ENCODE peak calls at places on chromosomes 4 and X, in five cellular contexts. S, J, W, I and E are unnamed samples. For H3K27me3, the result is how much of the 10 kb centered on the place peaks cover.

GRCh38 chr4:183098080-183098722 is 856 bp upstream of the WWC2 start:
- DNase-seq in S (peak), J (peak), W (peak), I (peak), E (peak)

GRCh38 chr4:158856852-158857251 is 88.0 kb downstream of the FNIP2 start:
- DNase-seq in S (no peak), J (no peak), W (peak), I (no peak), E (no peak)

GRCh38 chr4:168960716-168961115 is 49.3 kb downstream of the CBR4 start:
- DNase-seq in S (no peak), J (no peak), W (no peak), I (no peak), E (no peak)

GRCh38 chr4:123170843-123171242 is 225.8 kb upstream of the SPRY1 start:
- DNase-seq in S (no peak), J (no peak), W (no peak), I (no peak), E (no peak)

GRCh38 chr4:145213245-145213644 is 32.9 kb upstream of the OTUD4 start:
- DNase-seq in S (no peak), J (no peak), W (no peak), I (no peak), E (no peak)

GRCh38 chr4:104494161-104494560 is 533 bp downstream of the CXXC4 start:
- DNase-seq in S (no peak), J (no peak), W (peak), I (no peak), E (no peak)

GRCh38 chrX:42739258-42739657 is 38.7 kb downstream of the PPP1R2C start:
- DNase-seq in S (no peak), J (no peak), W (no peak), I (no peak), E (peak)

GRCh38 chrX:8042304-8042703 is 115.1 kb upstream of the PNPLA4 start:
- DNase-seq in S (no peak), J (no peak), W (no peak), I (no peak), E (no peak)

GRCh38 chr4:20095805-20096541 is 155.7 kb upstream of the SLIT2 start:
- DNase-seq in S (no peak), J (no peak), W (peak), I (no peak), E (no peak)

GRCh38 chr4:128917781-128918180 is 108.3 kb downstream of the JADE1 start:
- DNase-seq in S (no peak), J (no peak), W (no peak), I (no peak), E (peak)

GRCh38 chrX:1336331-1337143 is at the start of gene IL3RA:
- DNase-seq in S (peak), J (no peak), W (peak), I (no peak), E (peak)
- H3K4me3 ChIP-seq in S (peak), J (peak), W (peak), I (peak), E (peak)

GRCh38 chr4:4866124-4866832 is 6.8 kb downstream of the MSX1 start:
- DNase-seq in S (no peak), J (no peak), W (no peak), I (no peak), E (no peak)
- H3K27me3 ChIP-seq in S (half or more), J (under half), W (under half), I (under half), E (under half)

GRCh38 chr4:140048419-140049022 is 105.5 kb downstream of the MAML3 start:
- DNase-seq in S (no peak), J (no peak), W (no peak), I (no peak), E (no peak)
- H3K4me3 ChIP-seq in S (peak), J (peak), W (peak), I (no peak), E (no peak)

GRCh38 chr4:7660176-7660540 is 225.4 kb upstream of the PSAPL1 start:
- DNase-seq in S (no peak), J (no peak), W (no peak), I (no peak), E (no peak)
- H3K27me3 ChIP-seq in S (under half), J (under half), W (under half), I (under half), E (under half)

GRCh38 chrX:16957751-16958150 is 11.3 kb downstream of the REPS2 start:
- DNase-seq in S (no peak), J (no peak), W (no peak), I (no peak), E (no peak)
- H3K4me3 ChIP-seq in S (no peak), J (no peak), W (no peak), I (no peak), E (no peak)

GRCh38 chr4:133450813-133451212 is 301.7 kb downstream of the PCDH10 start:
- DNase-seq in S (no peak), J (no peak), W (no peak), I (no peak), E (no peak)
- H3K27me3 ChIP-seq in S (under half), J (under half), W (under half), I (under half), E (under half)

GRCh38 chr4:56909083-56909981 is 1.6 kb downstream of the REST start:
- DNase-seq in S (peak), J (no peak), W (peak), I (peak), E (peak)

GRCh38 chr4:56907009-56907408 is 691 bp upstream of the REST start:
- DNase-seq in S (peak), J (no peak), W (no peak), I (peak), E (peak)

GRCh38 chr4:56908206-56909082 is 744 bp downstream of the REST start:
- DNase-seq in S (peak), J (peak), W (peak), I (peak), E (peak)

GRCh38 chr4:56907489-56908205 is at the start of gene REST:
- DNase-seq in S (peak), J (peak), W (peak), I (peak), E (peak)

DNA sequence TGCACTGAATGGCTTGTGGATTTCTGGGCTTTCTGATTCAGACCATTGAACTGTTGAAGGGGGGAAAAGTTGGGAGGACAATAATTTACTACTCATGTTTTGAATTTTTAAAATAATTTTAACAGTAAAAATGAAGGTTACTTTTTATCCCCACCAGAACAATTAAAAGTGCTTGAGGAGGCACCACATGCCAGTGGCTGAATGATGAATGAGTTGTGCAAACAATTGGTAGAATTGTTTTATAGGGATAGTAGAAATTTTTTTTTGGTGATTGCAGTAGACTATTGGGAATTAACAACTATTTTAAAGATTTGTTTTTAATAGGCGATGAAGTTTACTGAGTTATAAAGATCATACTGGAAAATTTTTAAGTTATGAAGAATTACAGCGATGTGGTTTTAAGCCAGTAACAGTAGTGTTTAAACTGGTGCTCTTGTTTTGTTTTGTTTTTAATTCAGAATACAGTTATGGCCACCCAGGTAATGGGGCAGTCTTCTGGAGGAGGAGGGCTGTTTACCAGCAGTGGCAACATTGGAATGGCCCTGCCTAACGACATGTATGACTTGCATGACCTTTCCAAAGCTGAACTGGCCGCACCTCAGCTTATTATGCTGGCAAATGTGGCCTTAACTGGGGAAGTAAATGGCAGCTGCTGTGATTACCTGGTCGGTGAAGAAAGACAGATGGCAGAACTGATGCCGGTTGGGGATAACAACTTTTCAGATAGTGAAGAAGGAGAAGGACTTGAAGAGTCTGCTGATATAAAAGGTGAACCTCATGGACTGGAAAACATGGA is 2.7 kb downstream of the REST start:
- DNase-seq in S (no peak), J (no peak), W (peak), I (peak), E (no peak)
- H3K4me3 ChIP-seq in S (peak), J (no peak), W (peak), I (peak), E (peak)

GRCh38 chr4:3775011-3775410 is 8.8 kb downstream of the ADRA2C start:
- DNase-seq in S (no peak), J (no peak), W (no peak), I (no peak), E (no peak)

GRCh38 chr4:3774253-3774883 is 8.2 kb downstream of the ADRA2C start:
- DNase-seq in S (no peak), J (no peak), W (no peak), I (no peak), E (no peak)

GRCh38 chr4:3776166-3777032 is 10.2 kb downstream of the ADRA2C start:
- DNase-seq in S (no peak), J (no peak), W (no peak), I (no peak), E (no peak)

GRCh38 chr4:3777033-3777390 is 10.8 kb downstream of the ADRA2C start:
- DNase-seq in S (no peak), J (no peak), W (no peak), I (no peak), E (no peak)

GRCh38 chr4:3775576-3775975 is 9.4 kb downstream of the ADRA2C start:
- DNase-seq in S (no peak), J (no peak), W (no peak), I (no peak), E (no peak)
- H3K27me3 ChIP-seq in S (under half), J (under half), W (under half), I (under half), E (under half)

GRCh38 chrX:41452972-41453371 is 5.8 kb downstream of the NYX start:
- DNase-seq in S (no peak), J (no peak), W (peak), I (no peak), E (no peak)
- H3K4me3 ChIP-seq in S (no peak), J (no peak), W (peak), I (no peak), E (no peak)